ENCODE peak calls at places on chromosomes 13 and 19, in nine cellular contexts. Y, I, K, Z, T, O, B, W and X are unnamed samples.

GRCh38 chr13:110017379-110017778 is 231.0 kb upstream of the IRS2 start:
- DNase-seq in Z (no peak), O (no peak), W (no peak), Y (peak; percentile 68), B (no peak), T (peak; percentile 33), I (no peak), K (no peak), X (no peak)

GRCh38 chr13:45847554-45848224 is 3.9 kb downstream of the SIAH3 start:
- DNase-seq in Y (no peak), I (peak; percentile 88), W (no peak), K (no peak), Z (no peak), T (peak; percentile 73), B (no peak), O (no peak), X (no peak)

GRCh38 chr13:107025991-107026390 is 458.1 kb upstream of the ARGLU1 start:
- DNase-seq in I (no peak), W (no peak), Z (peak; percentile 51), B (no peak), T (no peak), Y (no peak), K (no peak), O (no peak), X (no peak)

GRCh38 chr13:78326608-78327007 is 276.7 kb downstream of the POU4F1 start:
- DNase-seq in W (no peak), B (no peak), K (no peak), O (no peak), T (peak; percentile 2), I (peak; percentile 7), Z (no peak), Y (no peak), X (no peak)

GRCh38 chr13:39577203-39577602 is 25.8 kb downstream of the LHFPL6 start:
- DNase-seq in W (no peak), T (no peak), I (no peak), Z (no peak), O (no peak), K (no peak), B (no peak), Y (no peak), X (no peak)

GRCh38 chr19:5092444-5092843 is 123.5 kb downstream of the KDM4B start:
- DNase-seq in K (no peak), Y (no peak), I (no peak), O (no peak), Z (no peak), T (no peak), W (no peak), B (no peak), X (no peak)

GRCh38 chr19:45177817-45178261 is at the start of gene TRAPPC6A:
- DNase-seq in I (peak; percentile 87), K (no peak), B (no peak), T (peak; percentile 45), O (no peak), W (no peak), Y (peak; percentile 45), Z (no peak), X (no peak)

GRCh38 chr19:39179754-39180153 is 17.0 kb upstream of the NCCRP1 start:
- DNase-seq in T (no peak), I (no peak), Y (no peak), K (no peak), Z (no peak), O (no peak), B (no peak), W (no peak), X (no peak)

GRCh38 chr13:51324714-51325440 is 14.6 kb upstream of the SERPINE3 start:
- DNase-seq in B (peak; percentile 34), I (no peak), T (no peak), K (no peak), W (no peak), O (no peak), Y (no peak), Z (no peak), X (no peak)

GRCh38 chr19:6065685-6066365 is 44.5 kb downstream of the RFX2 start:
- DNase-seq in T (peak; percentile 90), I (peak; percentile 98), B (no peak), O (no peak), K (no peak), Y (no peak), W (no peak), Z (peak; percentile 73), X (no peak)

GRCh38 chr19:38653028-38653571 is 5.7 kb downstream of the ACTN4 start:
- DNase-seq in O (no peak), W (no peak), B (no peak), T (peak; percentile 26), Z (no peak), I (peak; percentile 60), Y (no peak), K (no peak), X (no peak)

GRCh38 chr19:48836089-48837017 is at the start of gene HSD17B14:
- DNase-seq in Z (no peak), Y (no peak), I (no peak), W (no peak), K (peak; percentile 81), T (peak; percentile 57), B (peak; percentile 46), O (no peak), X (no peak)

GRCh38 chr19:51402117-51402516 is 11.7 kb upstream of the C19orf84 start:
- DNase-seq in Y (no peak), I (no peak), K (no peak), Z (no peak), O (no peak), B (no peak), T (no peak), W (no peak), X (no peak)

GRCh38 chr13:104318121-104318520 is 1251.9 kb upstream of the SLC10A2 start:
- DNase-seq in Z (no peak), W (no peak), B (no peak), O (no peak), T (peak; percentile 47), I (no peak), Y (no peak), K (no peak), X (no peak)

GRCh38 chr19:15447057-15447456 is 2.7 kb downstream of the WIZ start:
- DNase-seq in Y (no peak), W (no peak), B (no peak), T (no peak), K (no peak), I (no peak), Z (no peak), O (no peak), X (no peak)